ENCODE peak calls at places on chromosomes 2 and 18, in six cellular contexts. T, N, Q, A, E and X are unnamed samples.

GRCh38 chr18:33923980-33924379 is 300.7 kb downstream of the NOL4 start:
- DNase-seq in T (no peak), N (no peak), Q (no peak), A (no peak), E (no peak), X (no peak)

GRCh38 chr2:12005886-12006681 is 259.7 kb downstream of the LPIN1 start:
- DNase-seq in T (peak), N (no peak), Q (no peak), A (peak), E (no peak), X (no peak)

GRCh38 chr2:239267411-239267941 is 133.3 kb downstream of the HDAC4 start:
- DNase-seq in T (peak), N (no peak), Q (no peak), A (peak), E (no peak), X (peak)

GRCh38 chr2:64017811-64018714 is 1.2 kb downstream of the VPS54 start:
- DNase-seq in T (no peak), N (no peak), Q (no peak), A (no peak), E (no peak), X (peak)

GRCh38 chr2:165435611-165436010 is 33.9 kb upstream of the CSRNP3 start:
- DNase-seq in T (no peak), N (no peak), Q (no peak), A (no peak), E (no peak), X (no peak)

GRCh38 chr2:26299488-26300092 is 46.4 kb upstream of the SELENOI start:
- DNase-seq in T (no peak), N (no peak), Q (no peak), A (peak), E (no peak), X (peak)

GRCh38 chr2:47720036-47720435 is 62.9 kb upstream of the MSH6 start:
- DNase-seq in T (no peak), N (no peak), Q (no peak), A (no peak), E (no peak), X (no peak)

GRCh38 chr2:230828272-230828961 is 36.3 kb upstream of the ITM2C start:
- DNase-seq in T (peak), N (no peak), Q (no peak), A (no peak), E (no peak), X (no peak)

GRCh38 chr18:62366992-62367391 is 41.9 kb downstream of the TNFRSF11A start:
- DNase-seq in T (no peak), N (no peak), Q (no peak), A (no peak), E (no peak), X (no peak)

GRCh38 chr2:52879561-52879960 is 888.0 kb upstream of the CHAC2 start:
- DNase-seq in T (no peak), N (no peak), Q (no peak), A (peak), E (no peak), X (no peak)

GRCh38 chr2:237491515-237492118 is 4.6 kb downstream of the MLPH start:
- DNase-seq in T (no peak), N (no peak), Q (no peak), A (no peak), E (no peak), X (no peak)

GRCh38 chr2:28387082-28387960 is 5.3 kb upstream of the FOSL2 start:
- DNase-seq in T (no peak), N (no peak), Q (no peak), A (no peak), E (no peak), X (peak)

GRCh38 chr18:2970762-2971659 is 41.9 kb downstream of the LPIN2 start:
- DNase-seq in T (peak), N (no peak), Q (no peak), A (no peak), E (no peak), X (no peak)

GRCh38 chr2:239952665-239953417 is 72.3 kb downstream of the NDUFA10 start:
- DNase-seq in T (no peak), N (no peak), Q (no peak), A (no peak), E (no peak), X (no peak)

GRCh38 chr2:128714285-128714684 is 395.6 kb upstream of the HS6ST1 start:
- DNase-seq in T (no peak), N (no peak), Q (peak), A (no peak), E (no peak), X (no peak)

GRCh38 chr18:59091204-59091603 is 48.5 kb upstream of the SEC11C start:
- DNase-seq in T (no peak), N (no peak), Q (no peak), A (no peak), E (no peak), X (no peak)

GRCh38 chr2:11863513-11864328 is 117.3 kb downstream of the LPIN1 start:
- DNase-seq in T (peak), N (peak), Q (peak), A (peak), E (peak), X (peak)

GRCh38 chr2:179262077-179262660 is 2.5 kb downstream of the SESTD1 start:
- DNase-seq in T (no peak), N (no peak), Q (no peak), A (no peak), E (no peak), X (no peak)
- TF ChIP-seq CTCF in T (no peak), N (no peak), Q (no peak), A (no peak), E (no peak), X (no peak)

DNA sequence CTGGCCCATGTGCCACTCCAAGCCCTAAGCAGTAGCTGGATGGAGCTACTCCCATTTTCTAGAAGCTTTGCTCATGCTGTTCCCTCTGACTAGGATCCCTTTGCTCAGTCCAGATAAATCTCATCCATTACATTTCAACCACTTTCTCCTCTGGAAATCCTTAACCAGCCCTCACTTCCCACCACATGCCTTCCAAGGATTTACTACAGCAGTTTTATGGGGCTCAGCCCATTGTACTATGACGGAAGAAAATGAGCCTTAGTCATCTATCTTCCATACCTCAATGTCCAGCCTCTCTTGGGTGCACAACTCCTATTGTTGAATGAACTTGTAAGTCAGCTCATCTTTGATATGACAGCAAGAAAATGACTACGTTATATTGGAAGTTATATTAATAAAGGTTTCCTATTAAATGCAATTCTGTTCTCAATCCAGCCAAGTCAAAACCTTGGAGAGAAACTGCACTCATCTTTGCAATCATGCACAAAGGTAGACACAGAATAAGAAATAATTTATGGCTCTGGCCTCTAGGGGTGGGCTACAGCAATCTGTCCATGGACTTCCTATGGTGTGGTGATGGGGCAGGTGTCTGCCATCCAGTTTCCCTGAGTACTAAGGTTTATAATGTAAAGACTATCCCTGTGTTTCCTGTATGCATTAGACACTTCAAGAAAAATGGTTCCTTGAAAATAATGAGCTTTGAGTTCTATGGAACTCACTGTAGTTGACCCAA is 3.4 kb downstream of the B4GALT6 start:
- DNase-seq in T (no peak), N (peak), Q (no peak), A (no peak), E (no peak), X (no peak)
- TF ChIP-seq CTCF in T (peak), N (no peak), Q (peak), A (peak), E (peak), X (no peak)

GRCh38 chr2:33136056-33136455 is 189.3 kb downstream of the LTBP1 start:
- DNase-seq in T (no peak), N (no peak), Q (no peak), A (peak), E (no peak), X (no peak)

GRCh38 chr2:33134764-33135560 is 188.2 kb downstream of the LTBP1 start:
- DNase-seq in T (no peak), N (no peak), Q (no peak), A (no peak), E (no peak), X (peak)

GRCh38 chr2:33133436-33133835 is 186.7 kb downstream of the LTBP1 start:
- DNase-seq in T (no peak), N (no peak), Q (no peak), A (peak), E (no peak), X (no peak)

GRCh38 chr2:33135645-33136044 is 188.9 kb downstream of the LTBP1 start:
- DNase-seq in T (no peak), N (no peak), Q (no peak), A (no peak), E (no peak), X (peak)

GRCh38 chr2:33134086-33134763 is 187.5 kb downstream of the LTBP1 start:
- DNase-seq in T (no peak), N (peak), Q (peak), A (peak), E (no peak), X (peak)
- TF ChIP-seq CTCF in T (no peak), N (no peak), Q (peak), A (peak), E (peak), X (peak)

GRCh38 chr2:175180701-175181103 is 808 bp downstream of the ATP5MC3 start:
- DNase-seq in T (peak), N (peak), Q (no peak), A (no peak), E (no peak), X (peak)
- TF ChIP-seq CTCF in T (no peak), N (no peak), Q (no peak), A (no peak), E (no peak), X (no peak)